ENCODE peak calls at places on chromosomes 6 and 20, in four cellular contexts. L, S, H and E are unnamed samples.
A peak's percentile ranks its signal among the peaks of the same experiment; 100 is the strongest.

GRCh38 chr20:46199198-46199597 is 81.1 kb downstream of the CD40 start:
- DNase-seq in S (no peak), H (no peak), L (peak; percentile 75), E (peak; percentile 45)

GRCh38 chr20:60642546-60642945 is 609.5 kb upstream of the CDH4 start:
- DNase-seq in L (no peak), H (no peak), S (no peak), E (no peak)

GRCh38 chr6:41801380-41801779 is 13.9 kb downstream of the TOMM6 start:
- DNase-seq in L (no peak), H (no peak), S (peak; percentile 28), E (peak; percentile 7)

GRCh38 chr6:167212716-167213011 is 54.9 kb upstream of the GPR31 start:
- DNase-seq in S (no peak), L (no peak), H (no peak), E (no peak)

GRCh38 chr6:1572892-1573291 is 36.8 kb upstream of the FOXC1 start:
- DNase-seq in H (no peak), S (peak; percentile 31), L (no peak), E (no peak)

GRCh38 chr6:159203304-159204005 is 34.3 kb downstream of the FNDC1 start:
- DNase-seq in S (peak; percentile 90), H (no peak), L (no peak), E (peak; percentile 90)

GRCh38 chr6:28816909-28817807 is 106.6 kb downstream of the TRIM27 start:
- DNase-seq in H (no peak), L (peak; percentile 57), S (peak; percentile 87), E (peak; percentile 65)

GRCh38 chr6:156934054-156934424 is 156.9 kb downstream of the ARID1B start:
- DNase-seq in H (no peak), S (no peak), L (no peak), E (no peak)

GRCh38 chr6:143339223-143339622 is 111.3 kb downstream of the ADAT2 start:
- DNase-seq in S (no peak), H (no peak), L (no peak), E (no peak)

GRCh38 chr6:150037526-150038201 is 12.3 kb upstream of the RAET1L start:
- DNase-seq in H (no peak), L (peak; percentile 40), S (no peak), E (no peak)
- H3K4me3 ChIP-seq in H (no peak overlapping the region), L (peak overlapping the region; percentile 28), S (no peak overlapping the region), E (no peak overlapping the region)

GRCh38 chr6:52993461-52993860 is 1.6 kb downstream of the GSTA4 start:
- DNase-seq in S (peak; percentile 10), L (no peak), H (no peak), E (no peak)
- H3K4me3 ChIP-seq in S (peak overlapping the region; percentile 91), L (peak overlapping the region; percentile 72), H (no peak overlapping the region), E (peak overlapping the region; percentile 58)

DNA sequence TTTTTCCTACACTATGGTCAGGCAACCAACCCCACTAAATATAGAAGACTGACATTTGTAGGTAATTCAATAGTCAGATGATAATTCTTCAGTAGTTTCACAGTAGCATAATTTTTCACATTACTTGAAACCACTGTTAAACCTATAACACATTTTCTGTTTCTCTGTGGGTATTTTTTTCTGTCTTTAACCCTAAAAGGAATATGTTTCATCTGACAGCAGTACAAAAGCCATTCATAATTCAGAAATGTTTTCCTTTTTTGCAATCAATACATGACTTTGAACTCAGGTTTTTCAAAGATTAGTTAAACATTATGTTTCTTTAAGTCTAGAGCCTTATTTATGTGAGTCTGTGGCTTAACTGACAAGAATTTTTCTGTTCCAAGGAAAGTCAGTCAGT is 128.6 kb upstream of the RUNX2 start:
- DNase-seq in H (no peak), S (no peak), L (no peak), E (no peak)
- H3K4me3 ChIP-seq in H (no peak overlapping the region), S (no peak overlapping the region), L (no peak overlapping the region), E (no peak overlapping the region)

DNA sequence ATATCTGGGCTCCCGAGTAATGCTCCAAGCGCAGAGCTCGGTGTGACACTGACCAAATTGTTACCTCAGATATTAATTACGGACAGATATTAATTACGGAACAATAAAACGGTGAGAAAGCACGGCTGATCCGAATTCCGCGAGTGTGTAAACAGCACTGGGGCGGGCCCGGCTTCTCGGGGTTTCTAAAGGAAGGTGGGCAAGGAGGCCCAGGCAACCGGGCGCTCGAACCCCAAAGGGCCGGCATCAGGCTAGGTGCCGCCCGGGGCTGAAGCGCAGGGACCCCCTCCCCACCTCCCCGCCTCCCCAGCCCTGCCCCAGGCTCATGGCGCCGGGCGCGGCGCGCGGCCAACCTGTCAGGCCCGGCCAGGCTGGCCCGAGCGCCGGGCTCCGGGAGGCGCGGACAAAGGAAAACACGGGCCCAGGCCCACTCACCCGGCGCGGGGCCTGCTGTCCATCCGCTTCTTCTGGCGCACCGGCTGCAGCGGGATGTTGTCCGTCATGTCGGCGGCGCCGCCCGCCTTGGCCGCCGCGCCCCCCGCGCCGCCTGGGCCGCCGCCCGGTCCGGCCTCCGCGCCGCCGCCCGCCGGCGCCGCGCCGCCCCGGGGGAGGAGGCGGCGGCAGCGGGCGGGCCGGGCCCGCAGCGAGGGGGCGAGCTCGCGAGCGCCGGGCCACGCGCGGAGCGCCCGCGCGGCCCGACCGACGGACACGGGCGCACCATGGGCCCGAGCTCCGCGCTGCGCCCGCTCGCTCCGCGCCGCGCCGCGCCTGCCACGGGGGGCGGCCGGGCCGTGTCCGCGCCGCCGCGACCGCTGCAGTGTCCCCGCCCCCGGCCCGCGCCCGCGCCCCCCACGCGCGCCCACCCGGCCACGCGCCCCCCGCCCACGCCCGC is at the start of gene ATP9A:
- DNase-seq in H (peak; percentile 61), S (no peak), L (peak; percentile 76), E (peak; percentile 65)
- H3K4me3 ChIP-seq in H (peak within 1 kb of the TSS; percentile 71), S (peak within 1 kb of the TSS; percentile 48), L (peak within 1 kb of the TSS; percentile 83), E (peak within 1 kb of the TSS; percentile 79)

GRCh38 chr6:45500924-45501816 is 123.4 kb upstream of the SUPT3H start:
- DNase-seq in S (no peak), H (no peak), L (peak; percentile 59), E (no peak)
- H3K4me3 ChIP-seq in S (no peak overlapping the region), H (no peak overlapping the region), L (no peak overlapping the region), E (no peak overlapping the region)

GRCh38 chr6:114220241-114220640 is 122.6 kb downstream of the HS3ST5 start:
- DNase-seq in L (no peak), H (no peak), S (no peak), E (no peak)
- H3K4me3 ChIP-seq in L (no peak overlapping the region), H (no peak overlapping the region), S (no peak overlapping the region), E (no peak overlapping the region)

GRCh38 chr6:11494786-11495564 is 42.6 kb upstream of the TMEM170B start:
- DNase-seq in H (no peak), L (no peak), S (no peak), E (no peak)
- H3K4me3 ChIP-seq in H (no peak overlapping the region), L (no peak overlapping the region), S (no peak overlapping the region), E (no peak overlapping the region)